ENCODE peak calls at places on chromosomes 12 and 14, in four cellular contexts. One of them, this sample, is unnamed.

GRCh38 chr12:84408936-84409335 is 503.7 kb downstream of the SLC6A15 start:
- DNase-seq in GM12891: no peak
- DNase-seq in spleen: no peak
- DNase-seq in activated CD4-positive, alpha-beta T cell treated with anti-CD3 and anti-CD28 coated beads, Interleukin-2, amount 50 U/mL, for 1 hour: no peak
- DNase-seq in this sample: no peak

GRCh38 chr14:89617471-89618291 is 200.6 kb upstream of the FOXN3 start:
- DNase-seq in activated CD4-positive, alpha-beta T cell treated with anti-CD3 and anti-CD28 coated beads, Interleukin-2, amount 50 U/mL, for 1 hour: peak
- DNase-seq in spleen: no peak
- DNase-seq in GM12891: no peak
- DNase-seq in this sample: peak

GRCh38 chr12:53993397-53994267 is 6.3 kb upstream of the HOXC9 start:
- DNase-seq in GM12891: no peak
- DNase-seq in activated CD4-positive, alpha-beta T cell treated with anti-CD3 and anti-CD28 coated beads, Interleukin-2, amount 50 U/mL, for 1 hour: no peak
- DNase-seq in spleen: no peak
- DNase-seq in this sample: no peak

GRCh38 chr12:123973552-123974341 is 732 bp downstream of the ZNF664 start:
- DNase-seq in activated CD4-positive, alpha-beta T cell treated with anti-CD3 and anti-CD28 coated beads, Interleukin-2, amount 50 U/mL, for 1 hour: peak
- DNase-seq in spleen: peak
- DNase-seq in GM12891: no peak
- DNase-seq in this sample: peak

GRCh38 chr12:125193798-125194562 is 128.7 kb downstream of the AACS start:
- DNase-seq in spleen: no peak
- DNase-seq in activated CD4-positive, alpha-beta T cell treated with anti-CD3 and anti-CD28 coated beads, Interleukin-2, amount 50 U/mL, for 1 hour: no peak
- DNase-seq in GM12891: no peak
- DNase-seq in this sample: no peak

GRCh38 chr12:100184549-100184948 is 16.1 kb upstream of the ACTR6 start:
- DNase-seq in GM12891: no peak
- DNase-seq in activated CD4-positive, alpha-beta T cell treated with anti-CD3 and anti-CD28 coated beads, Interleukin-2, amount 50 U/mL, for 1 hour: no peak
- DNase-seq in spleen: no peak
- DNase-seq in this sample: no peak

GRCh38 chr12:69097619-69098368 is 141.6 kb upstream of the CPSF6 start:
- DNase-seq in activated CD4-positive, alpha-beta T cell treated with anti-CD3 and anti-CD28 coated beads, Interleukin-2, amount 50 U/mL, for 1 hour: no peak
- DNase-seq in spleen: no peak
- DNase-seq in GM12891: no peak
- DNase-seq in this sample: no peak

GRCh38 chr12:93638095-93638494 is 39.1 kb upstream of the CRADD start:
- DNase-seq in activated CD4-positive, alpha-beta T cell treated with anti-CD3 and anti-CD28 coated beads, Interleukin-2, amount 50 U/mL, for 1 hour: no peak
- DNase-seq in GM12891: no peak
- DNase-seq in spleen: no peak
- DNase-seq in this sample: no peak

GRCh38 chr12:122318607-122319311 is 52.5 kb upstream of the VPS33A start:
- DNase-seq in GM12891: no peak
- DNase-seq in spleen: no peak
- DNase-seq in activated CD4-positive, alpha-beta T cell treated with anti-CD3 and anti-CD28 coated beads, Interleukin-2, amount 50 U/mL, for 1 hour: no peak
- DNase-seq in this sample: no peak

GRCh38 chr12:125983784-125984510 is 918.7 kb downstream of the AACS start:
- DNase-seq in activated CD4-positive, alpha-beta T cell treated with anti-CD3 and anti-CD28 coated beads, Interleukin-2, amount 50 U/mL, for 1 hour: no peak
- DNase-seq in spleen: no peak
- DNase-seq in GM12891: no peak
- DNase-seq in this sample: no peak

GRCh38 chr14:54975856-54976255 is 51.0 kb downstream of the WDHD1 start:
- DNase-seq in activated CD4-positive, alpha-beta T cell treated with anti-CD3 and anti-CD28 coated beads, Interleukin-2, amount 50 U/mL, for 1 hour: no peak
- DNase-seq in spleen: no peak
- DNase-seq in GM12891: no peak
- DNase-seq in this sample: no peak

GRCh38 chr12:127280393-127281275 is 986.3 kb upstream of the TMEM132C start:
- DNase-seq in spleen: peak
- DNase-seq in activated CD4-positive, alpha-beta T cell treated with anti-CD3 and anti-CD28 coated beads, Interleukin-2, amount 50 U/mL, for 1 hour: peak
- DNase-seq in GM12891: peak
- DNase-seq in this sample: peak

GRCh38 chr12:50050119-50050385 is 7.3 kb upstream of the ASIC1 start:
- DNase-seq in GM12891: no peak
- DNase-seq in activated CD4-positive, alpha-beta T cell treated with anti-CD3 and anti-CD28 coated beads, Interleukin-2, amount 50 U/mL, for 1 hour: no peak
- DNase-seq in spleen: no peak
- DNase-seq in this sample: no peak

GRCh38 chr12:101826766-101827368 is 3.9 kb downstream of the GNPTAB start:
- DNase-seq in spleen: no peak
- DNase-seq in GM12891: no peak
- DNase-seq in activated CD4-positive, alpha-beta T cell treated with anti-CD3 and anti-CD28 coated beads, Interleukin-2, amount 50 U/mL, for 1 hour: no peak
- DNase-seq in this sample: no peak

GRCh38 chr12:124925117-124925516 is 10.7 kb upstream of the UBC start:
- DNase-seq in activated CD4-positive, alpha-beta T cell treated with anti-CD3 and anti-CD28 coated beads, Interleukin-2, amount 50 U/mL, for 1 hour: no peak
- DNase-seq in GM12891: no peak
- DNase-seq in spleen: peak
- DNase-seq in this sample: no peak

GRCh38 chr14:66662374-66662773 is 154.4 kb downstream of the GPHN start:
- DNase-seq in spleen: no peak
- DNase-seq in GM12891: no peak
- DNase-seq in activated CD4-positive, alpha-beta T cell treated with anti-CD3 and anti-CD28 coated beads, Interleukin-2, amount 50 U/mL, for 1 hour: no peak
- DNase-seq in this sample: no peak

GRCh38 chr12:31662176-31662849 is 2.8 kb downstream of the ETFBKMT start:
- DNase-seq in GM12891: no peak
- DNase-seq in activated CD4-positive, alpha-beta T cell treated with anti-CD3 and anti-CD28 coated beads, Interleukin-2, amount 50 U/mL, for 1 hour: no peak
- DNase-seq in spleen: no peak
- DNase-seq in this sample: no peak

GRCh38 chr12:49069507-49070346 is at the start of gene RHEBL1:
- DNase-seq in spleen: peak
- DNase-seq in GM12891: peak
- DNase-seq in activated CD4-positive, alpha-beta T cell treated with anti-CD3 and anti-CD28 coated beads, Interleukin-2, amount 50 U/mL, for 1 hour: peak
- DNase-seq in this sample: peak

GRCh38 chr14:78848234-78848820 is 678.2 kb downstream of the NRXN3 start:
- DNase-seq in activated CD4-positive, alpha-beta T cell treated with anti-CD3 and anti-CD28 coated beads, Interleukin-2, amount 50 U/mL, for 1 hour: peak
- DNase-seq in GM12891: peak
- DNase-seq in spleen: no peak
- DNase-seq in this sample: no peak

GRCh38 chr12:26273811-26274210 is 78.4 kb downstream of the SSPN start:
- DNase-seq in spleen: no peak
- DNase-seq in activated CD4-positive, alpha-beta T cell treated with anti-CD3 and anti-CD28 coated beads, Interleukin-2, amount 50 U/mL, for 1 hour: no peak
- DNase-seq in GM12891: no peak
- DNase-seq in this sample: no peak

GRCh38 chr12:105740337-105740736 is 398.4 kb downstream of the NUAK1 start:
- DNase-seq in spleen: no peak
- DNase-seq in GM12891: no peak
- DNase-seq in activated CD4-positive, alpha-beta T cell treated with anti-CD3 and anti-CD28 coated beads, Interleukin-2, amount 50 U/mL, for 1 hour: no peak
- DNase-seq in this sample: no peak

GRCh38 chr14:53963491-53964227 is 7.0 kb upstream of the BMP4 start:
- DNase-seq in activated CD4-positive, alpha-beta T cell treated with anti-CD3 and anti-CD28 coated beads, Interleukin-2, amount 50 U/mL, for 1 hour: no peak
- DNase-seq in spleen: no peak
- DNase-seq in GM12891: no peak
- DNase-seq in this sample: no peak

GRCh38 chr12:28578833-28579252 is 388.6 kb downstream of the CCDC91 start:
- DNase-seq in spleen: no peak
- DNase-seq in activated CD4-positive, alpha-beta T cell treated with anti-CD3 and anti-CD28 coated beads, Interleukin-2, amount 50 U/mL, for 1 hour: no peak
- DNase-seq in GM12891: no peak
- DNase-seq in this sample: no peak

GRCh38 chr12:68815232-68815927 is 7.4 kb downstream of the MDM2 start:
- DNase-seq in GM12891: no peak
- DNase-seq in activated CD4-positive, alpha-beta T cell treated with anti-CD3 and anti-CD28 coated beads, Interleukin-2, amount 50 U/mL, for 1 hour: no peak
- DNase-seq in spleen: no peak
- DNase-seq in this sample: no peak

GRCh38 chr12:6332459-6332858 is 9.4 kb downstream of the TNFRSF1A start:
- DNase-seq in GM12891: no peak
- DNase-seq in activated CD4-positive, alpha-beta T cell treated with anti-CD3 and anti-CD28 coated beads, Interleukin-2, amount 50 U/mL, for 1 hour: no peak
- DNase-seq in spleen: no peak
- DNase-seq in this sample: no peak

GRCh38 chr14:54688229-54688628 is 121.3 kb downstream of the SAMD4A start:
- DNase-seq in GM12891: no peak
- DNase-seq in spleen: no peak
- DNase-seq in activated CD4-positive, alpha-beta T cell treated with anti-CD3 and anti-CD28 coated beads, Interleukin-2, amount 50 U/mL, for 1 hour: no peak
- DNase-seq in this sample: no peak

GRCh38 chr12:62760779-62761178 is 174.2 kb downstream of the PPM1H start:
- DNase-seq in spleen: no peak
- DNase-seq in GM12891: no peak
- DNase-seq in activated CD4-positive, alpha-beta T cell treated with anti-CD3 and anti-CD28 coated beads, Interleukin-2, amount 50 U/mL, for 1 hour: no peak
- DNase-seq in this sample: no peak

GRCh38 chr14:46574976-46575375 is 76.6 kb downstream of the RPL10L start:
- DNase-seq in activated CD4-positive, alpha-beta T cell treated with anti-CD3 and anti-CD28 coated beads, Interleukin-2, amount 50 U/mL, for 1 hour: no peak
- DNase-seq in spleen: no peak
- DNase-seq in GM12891: no peak
- DNase-seq in this sample: no peak

GRCh38 chr12:53402871-53403270 is 20.8 kb upstream of the AMHR2 start:
- DNase-seq in activated CD4-positive, alpha-beta T cell treated with anti-CD3 and anti-CD28 coated beads, Interleukin-2, amount 50 U/mL, for 1 hour: no peak
- DNase-seq in spleen: no peak
- DNase-seq in GM12891: no peak
- DNase-seq in this sample: no peak

GRCh38 chr12:105315726-105316125 is 14.8 kb upstream of the C12orf75 start:
- DNase-seq in activated CD4-positive, alpha-beta T cell treated with anti-CD3 and anti-CD28 coated beads, Interleukin-2, amount 50 U/mL, for 1 hour: no peak
- DNase-seq in spleen: no peak
- DNase-seq in GM12891: no peak
- DNase-seq in this sample: no peak

GRCh38 chr12:38384816-38385491 is 68.4 kb downstream of the ALG10B start:
- DNase-seq in activated CD4-positive, alpha-beta T cell treated with anti-CD3 and anti-CD28 coated beads, Interleukin-2, amount 50 U/mL, for 1 hour: no peak
- DNase-seq in spleen: no peak
- DNase-seq in GM12891: no peak
- DNase-seq in this sample: no peak

GRCh38 chr12:45962553-45963325 is 27.6 kb downstream of the SCAF11 start:
- DNase-seq in spleen: no peak
- DNase-seq in activated CD4-positive, alpha-beta T cell treated with anti-CD3 and anti-CD28 coated beads, Interleukin-2, amount 50 U/mL, for 1 hour: no peak
- DNase-seq in GM12891: no peak
- DNase-seq in this sample: no peak

GRCh38 chr12:85155791-85156190 is 119.6 kb downstream of the LRRIQ1 start:
- DNase-seq in activated CD4-positive, alpha-beta T cell treated with anti-CD3 and anti-CD28 coated beads, Interleukin-2, amount 50 U/mL, for 1 hour: no peak
- DNase-seq in spleen: no peak
- DNase-seq in GM12891: no peak
- DNase-seq in this sample: no peak

GRCh38 chr12:114986849-114987248 is 302.9 kb upstream of the TBX3 start:
- DNase-seq in spleen: no peak
- DNase-seq in GM12891: no peak
- DNase-seq in activated CD4-positive, alpha-beta T cell treated with anti-CD3 and anti-CD28 coated beads, Interleukin-2, amount 50 U/mL, for 1 hour: no peak
- DNase-seq in this sample: no peak

GRCh38 chr12:119154435-119154818 is 24.3 kb upstream of the HSPB8 start:
- DNase-seq in GM12891: no peak
- DNase-seq in activated CD4-positive, alpha-beta T cell treated with anti-CD3 and anti-CD28 coated beads, Interleukin-2, amount 50 U/mL, for 1 hour: no peak
- DNase-seq in spleen: peak
- DNase-seq in this sample: no peak

GRCh38 chr12:5309654-5310053 is 122.3 kb upstream of the NTF3 start:
- DNase-seq in spleen: no peak
- DNase-seq in activated CD4-positive, alpha-beta T cell treated with anti-CD3 and anti-CD28 coated beads, Interleukin-2, amount 50 U/mL, for 1 hour: no peak
- DNase-seq in GM12891: no peak
- DNase-seq in this sample: no peak

GRCh38 chr14:51507556-51508511 is 143.9 kb upstream of the FRMD6 start:
- DNase-seq in activated CD4-positive, alpha-beta T cell treated with anti-CD3 and anti-CD28 coated beads, Interleukin-2, amount 50 U/mL, for 1 hour: no peak
- DNase-seq in spleen: no peak
- DNase-seq in GM12891: no peak
- DNase-seq in this sample: no peak